ENCODE peak calls at places on chromosome 3, in eight cellular contexts. G is body of pancreas, R is tibial nerve, C is uterus, A is sigmoid colon, D is IMR-90, K is HepG2, L is breast epithelium. N is an unnamed sample.

GRCh38 chr3:122063908-122064307 is 8.7 kb downstream of the CD86 start:
- DNase-seq in K (no peak), D (no peak), A (no peak), R (no peak), G (no peak), L (no peak), C (no peak), N (no peak)

GRCh38 chr3:190258634-190259033 is 63.6 kb downstream of the CLDN1 start:
- DNase-seq in C (no peak), K (peak; percentile 63), G (no peak), A (no peak), D (peak; percentile 18), R (no peak), L (no peak), N (peak; percentile 55)

GRCh38 chr3:10321630-10322354 is 880 bp upstream of the SEC13 start:
- DNase-seq in R (no peak), G (no peak), D (no peak), L (no peak), K (no peak), A (peak; percentile 59), C (no peak), N (no peak)

GRCh38 chr3:111936191-111936841 is 42.5 kb upstream of the ABHD10 start:
- DNase-seq in D (peak; percentile 84), C (no peak), K (no peak), R (no peak), L (no peak), A (no peak), G (no peak), N (no peak)

GRCh38 chr3:16370872-16371740 is 106.1 kb downstream of the OXNAD1 start:
- DNase-seq in R (no peak), A (no peak), K (no peak), G (no peak), L (no peak), D (peak; percentile 90), C (peak; percentile 41), N (no peak)

GRCh38 chr3:23865595-23866396 is 51.0 kb downstream of the NKIRAS1 start:
- DNase-seq in G (no peak), K (peak; percentile 65), D (peak; percentile 38), A (no peak), R (no peak), L (no peak), C (no peak), N (no peak)

GRCh38 chr3:15309662-15310335 is 22.6 kb downstream of the SH3BP5 start:
- DNase-seq in K (no peak), G (no peak), A (peak; percentile 58), R (no peak), L (no peak), C (no peak), D (no peak), N (no peak)

GRCh38 chr3:64311424-64311920 is 86.2 kb upstream of the PRICKLE2 start:
- DNase-seq in D (peak; percentile 28), R (no peak), G (no peak), L (no peak), A (no peak), K (no peak), C (no peak), N (peak; percentile 27)

GRCh38 chr3:139339219-139339906 is 4.5 kb upstream of the MRPS22 start:
- DNase-seq in L (no peak), K (no peak), A (no peak), C (no peak), D (peak; percentile 6), R (no peak), G (no peak), N (peak; percentile 88)

GRCh38 chr3:189646902-189647542 is 15.8 kb downstream of the TP63 start:
- DNase-seq in L (no peak), D (no peak), R (no peak), A (no peak), C (no peak), G (no peak), K (no peak), N (no peak)

GRCh38 chr3:151923901-151924300 is 50.5 kb downstream of the SUCNR1 start:
- DNase-seq in A (no peak), G (no peak), C (no peak), D (peak; percentile 63), L (no peak), K (no peak), R (no peak), N (no peak)

GRCh38 chr3:119279101-119279554 is 15.1 kb upstream of the ARHGAP31 start:
- DNase-seq in R (no peak), C (peak; percentile 28), G (peak; percentile 68), D (no peak), L (no peak), K (no peak), A (peak; percentile 81), N (no peak)

GRCh38 chr3:195081242-195081963 is 189.6 kb downstream of the XXYLT1 start:
- DNase-seq in D (peak; percentile 78), L (no peak), G (no peak), A (no peak), R (no peak), C (no peak), K (no peak), N (no peak)

GRCh38 chr3:11690863-11691833 is 47.4 kb upstream of the VGLL4 start:
- DNase-seq in D (peak; percentile 50), C (no peak), L (no peak), R (no peak), G (no peak), A (no peak), K (peak; percentile 4), N (no peak)

GRCh38 chr3:7545334-7545733 is 684.4 kb downstream of the GRM7 start:
- DNase-seq in A (no peak), G (no peak), K (no peak), L (no peak), R (no peak), D (no peak), C (no peak), N (no peak)

GRCh38 chr3:123148772-123149171 is 53.0 kb upstream of the SEC22A start:
- DNase-seq in K (no peak), G (no peak), A (no peak), L (no peak), D (no peak), R (no peak), C (no peak), N (peak; percentile 35)

DNA sequence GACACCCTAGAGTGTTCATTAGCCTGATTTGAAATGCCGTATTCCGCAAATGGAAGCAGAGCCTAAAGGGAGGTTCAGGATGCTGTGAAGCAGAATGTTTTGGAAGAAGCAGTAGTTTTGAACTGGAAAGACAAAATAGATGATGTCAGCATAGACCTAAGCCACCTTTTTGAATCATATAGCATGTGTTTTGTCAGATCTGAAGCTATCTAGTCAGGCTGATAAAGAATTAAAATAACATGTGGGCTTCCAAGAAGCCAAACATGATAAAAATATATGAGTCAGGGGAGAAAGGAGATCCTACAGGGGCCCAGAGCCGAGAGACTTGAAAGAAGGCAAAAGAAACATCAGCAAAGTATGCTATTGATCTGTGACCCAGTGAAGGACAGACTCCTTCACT is 47.2 kb upstream of the RASA2 start:
- DNase-seq in A (no peak), D (peak; percentile 69), G (no peak), R (no peak), L (no peak), C (no peak), K (no peak), N (no peak)
- H3K36me3 ChIP-seq in A (no peaks in the 10 kb centered on the region), D (peaks cover 37% of the 10 kb centered on the region), G (peaks cover 16% of the 10 kb centered on the region), R (no peaks in the 10 kb centered on the region), L (peaks cover 13% of the 10 kb centered on the region), C (no peaks in the 10 kb centered on the region), K (peaks cover 53% of the 10 kb centered on the region), N (no peaks in the 10 kb centered on the region)

GRCh38 chr3:49170744-49171118 is 667 bp upstream of the KLHDC8B start:
- DNase-seq in C (no peak), R (no peak), K (no peak), G (no peak), L (no peak), D (no peak), A (no peak), N (no peak)
- H3K4me3 ChIP-seq in C (peak overlapping the region; percentile 66), R (peak overlapping the region; percentile 54), K (peak overlapping the region; percentile 80), G (peak overlapping the region; percentile 69), L (peak overlapping the region; percentile 81), D (peak overlapping the region; percentile 50), A (peak overlapping the region; percentile 58), N (peak overlapping the region; percentile 63)

DNA sequence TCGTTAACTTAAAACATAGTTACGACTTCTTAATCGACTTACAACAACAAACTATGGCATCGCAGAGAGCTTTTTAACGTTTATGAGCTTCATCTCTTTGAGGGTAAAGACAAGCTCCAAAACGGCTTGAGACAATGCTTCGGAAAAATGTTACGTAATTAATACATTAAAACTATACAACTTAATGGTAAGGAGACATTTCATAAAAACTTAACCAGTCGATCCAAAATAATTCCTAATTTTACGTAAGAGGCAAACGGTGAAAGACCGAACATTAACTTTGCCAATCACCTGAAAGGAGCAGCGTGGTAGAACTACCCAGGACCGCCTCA is 1.1 kb downstream of the NAA50 start:
- DNase-seq in A (no peak), D (no peak), R (no peak), L (no peak), G (no peak), K (no peak), C (no peak), N (no peak)
- TF ChIP-seq POLR2A in A (no peak), D (no peak), R (no peak), L (no peak), G (no peak), K (no peak), C (no peak), N (no peak)

GRCh38 chr3:141979050-141979671 is 102.7 kb downstream of the ATP1B3 start:
- DNase-seq in G (no peak), A (no peak), R (no peak), K (no peak), C (no peak), D (peak; percentile 85), L (no peak), N (no peak)
- H3K36me3 ChIP-seq in G (no peaks in the 10 kb centered on the region), A (no peaks in the 10 kb centered on the region), R (no peaks in the 10 kb centered on the region), K (peaks cover 4% of the 10 kb centered on the region), C (no peaks in the 10 kb centered on the region), D (peaks cover 2% of the 10 kb centered on the region), L (no peaks in the 10 kb centered on the region), N (no peaks in the 10 kb centered on the region)

GRCh38 chr3:172066880-172067778 is 27.8 kb downstream of the FNDC3B start:
- DNase-seq in A (no peak), D (no peak), K (no peak), C (no peak), R (no peak), G (no peak), L (no peak), N (no peak)

GRCh38 chr3:172067837-172068440 is 28.6 kb downstream of the FNDC3B start:
- DNase-seq in A (no peak), G (no peak), K (no peak), C (no peak), D (no peak), R (no peak), L (no peak), N (no peak)

GRCh38 chr3:172065967-172066762 is 26.8 kb downstream of the FNDC3B start:
- DNase-seq in K (peak; percentile 81), C (no peak), L (no peak), G (no peak), A (no peak), D (peak; percentile 68), R (no peak), N (no peak)

GRCh38 chr3:172063456-172064432 is 24.4 kb downstream of the FNDC3B start:
- DNase-seq in D (no peak), R (no peak), L (no peak), C (no peak), K (no peak), A (no peak), G (no peak), N (no peak)

DNA sequence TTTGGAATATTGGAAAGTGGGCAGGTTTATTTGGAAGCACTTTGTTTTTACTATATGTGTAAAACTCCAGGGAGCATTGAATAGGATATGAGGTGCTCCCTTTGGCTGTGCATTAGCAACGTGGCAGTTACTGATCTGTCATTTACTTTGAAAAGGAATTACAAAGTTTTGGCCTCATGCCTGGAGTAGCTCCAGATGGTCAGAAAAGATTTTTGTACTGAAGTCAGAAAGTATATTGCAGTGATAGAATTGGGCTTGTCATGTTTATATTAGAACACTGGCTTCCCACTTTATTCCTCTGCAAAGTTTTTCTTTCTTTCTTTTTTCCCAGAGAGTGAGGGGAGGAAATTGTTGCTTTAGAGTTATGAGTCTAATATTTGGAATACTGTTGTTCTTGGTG is 26.2 kb downstream of the FNDC3B start:
- DNase-seq in D (peak; percentile 92), R (no peak), C (no peak), K (no peak), G (no peak), A (no peak), L (no peak), N (no peak)
- H3K4me3 ChIP-seq in D (no peak overlapping the region), R (no peak overlapping the region), C (no peak overlapping the region), K (no peak overlapping the region), G (no peak overlapping the region), A (no peak overlapping the region), L (no peak overlapping the region), N (no peak overlapping the region)